ENCODE peak calls at places on chromosomes 16 and 17, in eight cellular contexts. W is A673, T is HepG2, K is heart right ventricle, M is lower leg skin, F is breast epithelium, S is heart left ventricle, L is retinal pigment epithelial cell. Z is an unnamed sample.

GRCh38 chr17:29593546-29594440 is 861 bp downstream of the ANKRD13B start:
- DNase-seq in M (no peak), T (no peak), L (no peak), W (peak), K (peak), S (peak), F (no peak), Z (no peak)

GRCh38 chr17:44110823-44111633 is 12.4 kb downstream of the HDAC5 start:
- DNase-seq in S (peak), T (peak), F (peak), W (peak), M (peak), L (peak), K (peak), Z (peak)

GRCh38 chr17:46916211-46916610 is 6.7 kb upstream of the GOSR2 start:
- DNase-seq in T (no peak), K (no peak), L (no peak), M (no peak), S (no peak), W (no peak), F (no peak), Z (no peak)

GRCh38 chr16:68083861-68084503 is 1.2 kb upstream of the NFATC3 start:
- DNase-seq in F (no peak), S (no peak), L (no peak), T (peak), W (no peak), K (no peak), M (no peak), Z (peak)

GRCh38 chr17:76452102-76452645 is 778 bp downstream of the UBE2O start:
- DNase-seq in K (no peak), M (no peak), S (no peak), F (no peak), L (no peak), T (no peak), W (no peak), Z (no peak)

GRCh38 chr17:68566145-68566738 is 34.9 kb downstream of the FAM20A start:
- DNase-seq in F (no peak), T (no peak), L (no peak), W (no peak), K (no peak), S (no peak), M (no peak), Z (no peak)

GRCh38 chr17:64120159-64120558 is 9.8 kb downstream of the ERN1 start:
- DNase-seq in T (peak), F (no peak), K (no peak), S (no peak), L (no peak), M (no peak), W (peak), Z (no peak)

GRCh38 chr17:17868637-17869522 is 32.1 kb upstream of the SREBF1 start:
- DNase-seq in F (no peak), L (no peak), W (peak), M (no peak), K (no peak), T (no peak), S (no peak), Z (peak)

GRCh38 chr16:78230832-78231231 is 131.4 kb downstream of the WWOX start:
- DNase-seq in M (no peak), L (no peak), T (no peak), W (peak), S (no peak), K (no peak), F (no peak), Z (no peak)

GRCh38 chr17:68107373-68107772 is 71.8 kb downstream of the KPNA2 start:
- DNase-seq in T (no peak), M (no peak), L (no peak), F (no peak), K (no peak), S (no peak), W (no peak), Z (no peak)

GRCh38 chr17:15490634-15491261 is 23.3 kb upstream of the CDRT4 start:
- DNase-seq in T (no peak), F (no peak), S (peak), W (peak), K (peak), M (peak), L (peak), Z (peak)

GRCh38 chr16:875182-876040 is 74.9 kb upstream of the GNG13 start:
- DNase-seq in S (peak), K (peak), L (no peak), T (no peak), F (no peak), M (no peak), W (no peak), Z (no peak)

GRCh38 chr16:89374393-89374948 is 115.9 kb downstream of the ANKRD11 start:
- DNase-seq in W (no peak), M (no peak), K (no peak), T (no peak), L (peak), S (no peak), F (no peak), Z (no peak)
- TF ChIP-seq CTCF in W (no peak), M (no peak), K (peak), T (peak), L (peak), S (no peak), F (no peak), Z (peak)

GRCh38 chr16:27776556-27776955 is 226.6 kb downstream of the KATNIP start:
- DNase-seq in S (no peak), T (no peak), F (no peak), K (no peak), M (no peak), L (no peak), W (no peak), Z (no peak)
- H3K4me3 ChIP-seq in S (no peak), T (no peak), F (no peak), K (no peak), M (no peak), L (no peak), W (no peak), Z (no peak)

DNA sequence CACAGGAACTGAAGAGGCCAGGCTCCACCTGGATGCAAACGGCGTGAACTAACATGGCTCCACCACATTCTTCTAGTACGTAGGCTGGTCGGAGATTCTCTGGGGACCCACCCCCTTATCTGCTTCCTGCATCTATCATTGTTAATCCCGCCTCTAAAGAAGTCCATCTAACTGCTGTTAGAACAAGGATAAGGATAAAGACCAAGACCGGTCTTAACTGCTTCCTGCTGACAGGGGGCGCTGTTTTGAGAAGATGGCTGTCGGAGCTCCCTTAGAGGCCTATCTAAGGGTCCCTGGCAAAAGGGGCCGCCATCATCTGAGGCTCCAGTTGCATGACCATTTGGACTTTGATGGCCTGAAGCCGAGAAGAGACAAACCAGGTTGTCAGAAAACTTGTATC is 25.8 kb upstream of the TNFSF12 start:
- DNase-seq in S (no peak), T (peak), F (no peak), M (no peak), L (no peak), K (no peak), W (peak), Z (peak)
- TF ChIP-seq CTCF in S (peak), T (peak), F (peak), M (no peak), L (peak), K (peak), W (peak), Z (peak)

DNA sequence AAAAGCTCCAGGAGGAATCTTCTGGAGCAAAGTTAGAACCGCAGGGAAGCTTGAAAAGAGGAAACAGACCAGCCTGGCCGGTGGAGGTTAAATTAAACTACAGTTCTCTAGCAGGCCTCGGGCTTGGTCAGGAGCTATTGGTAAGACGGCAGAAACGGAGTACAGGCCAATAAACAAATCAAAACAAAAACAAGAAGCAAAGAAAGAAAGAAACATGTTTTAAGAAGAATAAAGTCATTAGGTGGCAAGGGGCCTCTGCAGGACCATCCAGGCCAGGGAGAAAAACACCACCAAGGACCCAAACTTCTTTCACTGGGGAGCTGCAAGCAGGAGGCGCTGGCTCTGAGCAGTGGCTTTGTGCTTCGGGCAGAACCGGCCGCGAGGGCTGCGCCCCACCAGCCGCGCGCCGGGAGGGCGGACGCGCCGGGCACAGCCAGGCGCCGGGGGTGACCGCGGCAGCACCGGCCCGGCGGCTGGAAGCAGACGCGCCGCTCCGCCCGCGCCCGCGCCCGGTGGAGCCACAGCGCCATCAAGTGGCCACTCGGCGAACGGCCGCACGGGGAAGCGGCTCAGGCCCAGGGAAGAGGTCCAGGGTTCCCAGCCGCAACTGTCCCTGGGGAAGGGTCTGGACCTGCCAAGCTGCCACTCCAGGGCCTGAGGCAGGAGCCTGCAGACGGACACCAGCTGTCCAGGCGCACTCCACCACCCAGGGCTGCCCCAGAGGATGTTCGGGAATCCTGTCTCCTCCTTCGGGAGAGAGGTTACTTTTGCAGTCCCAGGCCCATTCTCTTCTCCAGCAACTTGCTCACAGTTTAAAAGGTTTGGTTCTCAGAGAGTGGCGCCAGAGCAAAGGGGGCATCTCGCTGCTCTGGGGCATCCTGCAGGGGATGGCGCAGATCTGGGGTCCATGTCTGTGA is 419.4 kb downstream of the SOX9 start:
- DNase-seq in F (peak), T (peak), W (peak), L (no peak), S (peak), K (peak), M (peak), Z (peak)
- H3K4me3 ChIP-seq in F (no peak), T (no peak), W (peak), L (no peak), S (no peak), K (no peak), M (no peak), Z (no peak)

DNA sequence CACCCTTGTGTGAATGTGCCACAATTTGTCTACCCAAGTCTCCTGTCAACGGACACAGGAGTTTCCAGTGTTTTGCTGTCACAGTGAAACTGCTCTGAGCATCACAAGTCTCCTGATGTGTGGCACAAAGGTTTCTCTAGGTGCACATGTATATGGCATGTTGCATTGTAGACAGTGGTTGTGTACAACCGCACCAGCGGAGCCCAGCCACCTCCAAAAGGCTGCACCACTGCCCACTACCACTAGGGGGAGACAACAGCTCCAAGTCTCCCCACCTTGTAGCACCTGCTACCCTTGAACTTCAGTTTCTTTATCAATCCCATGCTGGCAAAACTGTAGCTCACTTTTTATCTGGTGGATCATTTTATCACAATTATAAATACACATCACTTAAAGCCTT is 95.5 kb upstream of the ZNF469 start:
- DNase-seq in W (no peak), S (no peak), M (no peak), F (no peak), T (peak), L (no peak), K (no peak), Z (peak)
- TF ChIP-seq CTCF in W (peak), S (peak), M (no peak), F (peak), T (peak), L (peak), K (peak), Z (peak)

GRCh38 chr17:75131278-75132017 is at the start of gene NT5C:
- DNase-seq in M (peak), F (peak), W (peak), K (peak), T (peak), L (no peak), S (peak), Z (peak)

GRCh38 chr17:75130632-75131277 is 787 bp downstream of the NT5C start:
- DNase-seq in M (peak), T (peak), W (peak), L (no peak), S (no peak), K (no peak), F (no peak), Z (peak)

GRCh38 chr17:75128694-75129505 is 2.6 kb downstream of the NT5C start:
- DNase-seq in T (no peak), S (no peak), F (no peak), L (no peak), W (no peak), M (no peak), K (no peak), Z (no peak)

GRCh38 chr17:75129576-75129975 is 2.0 kb downstream of the NT5C start:
- DNase-seq in T (no peak), W (no peak), F (no peak), L (no peak), K (no peak), S (no peak), M (no peak), Z (no peak)

DNA sequence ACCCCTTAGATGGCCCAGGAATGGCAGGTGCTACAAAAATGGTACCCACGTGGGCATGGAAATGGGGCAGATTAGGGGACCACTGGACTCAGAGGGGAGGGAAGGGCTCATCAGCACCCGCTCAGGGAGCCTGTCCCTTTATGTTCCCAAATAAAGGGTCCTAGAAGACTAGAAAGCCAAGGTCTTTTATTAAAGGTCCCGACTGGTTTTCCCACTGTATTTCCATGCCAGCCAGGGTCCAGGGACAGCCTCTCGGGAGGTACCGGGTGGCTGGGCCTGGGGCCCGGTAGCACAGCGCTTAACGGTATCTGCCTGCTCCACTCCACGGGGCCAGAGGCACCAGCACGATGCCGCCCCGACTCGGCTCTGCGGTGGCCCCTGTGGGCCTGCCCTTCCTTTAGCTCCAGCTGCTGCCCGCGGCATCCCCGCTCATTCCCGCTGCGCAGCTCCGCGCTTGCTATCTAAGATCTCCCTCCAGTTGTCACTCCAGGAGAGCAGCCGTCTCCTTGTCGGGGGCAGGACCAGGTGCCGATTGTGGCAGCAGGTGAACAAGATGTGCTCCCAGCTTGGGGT is 1.4 kb downstream of the NT5C start:
- DNase-seq in L (no peak), M (no peak), K (no peak), W (no peak), F (no peak), T (no peak), S (no peak), Z (no peak)
- H3K4me3 ChIP-seq in L (peak), M (no peak), K (no peak), W (peak), F (no peak), T (peak), S (peak), Z (peak)

GRCh38 chr16:11968577-11968976 is 3.6 kb downstream of the TNFRSF17 start:
- DNase-seq in M (no peak), K (no peak), S (no peak), L (no peak), T (no peak), F (no peak), W (no peak), Z (no peak)

GRCh38 chr16:11967195-11967911 is 2.3 kb downstream of the TNFRSF17 start:
- DNase-seq in S (no peak), L (no peak), F (no peak), T (no peak), M (no peak), W (no peak), K (no peak), Z (no peak)

GRCh38 chr16:11976850-11977205 is 294 bp downstream of the SNX29 start:
- DNase-seq in M (no peak), W (no peak), T (no peak), F (no peak), S (no peak), K (no peak), L (no peak), Z (no peak)

GRCh38 chr16:11973065-11973464 is 3.5 kb upstream of the SNX29 start:
- DNase-seq in T (no peak), W (no peak), K (no peak), M (no peak), L (no peak), F (no peak), S (no peak), Z (no peak)

GRCh38 chr16:11972128-11972527 is 4.4 kb upstream of the SNX29 start:
- DNase-seq in T (peak), W (peak), M (no peak), L (no peak), S (no peak), F (no peak), K (no peak), Z (no peak)
- TF ChIP-seq CTCF in T (peak), W (peak), M (no peak), L (peak), S (no peak), F (peak), K (peak), Z (no peak)

GRCh38 chr17:55241097-55241496 is 23.7 kb upstream of the HLF start:
- DNase-seq in F (no peak), S (no peak), W (no peak), M (no peak), T (no peak), K (no peak), L (no peak), Z (no peak)

GRCh38 chr17:55238197-55238930 is 26.4 kb upstream of the HLF start:
- DNase-seq in K (peak), T (peak), M (peak), S (peak), F (peak), L (peak), W (peak), Z (peak)

GRCh38 chr17:55238931-55239297 is 25.8 kb upstream of the HLF start:
- DNase-seq in M (no peak), S (no peak), F (no peak), T (peak), L (no peak), K (no peak), W (peak), Z (peak)

GRCh38 chr17:55237268-55237667 is 27.5 kb upstream of the HLF start:
- DNase-seq in T (no peak), W (peak), L (no peak), S (no peak), K (no peak), M (no peak), F (no peak), Z (peak)

DNA sequence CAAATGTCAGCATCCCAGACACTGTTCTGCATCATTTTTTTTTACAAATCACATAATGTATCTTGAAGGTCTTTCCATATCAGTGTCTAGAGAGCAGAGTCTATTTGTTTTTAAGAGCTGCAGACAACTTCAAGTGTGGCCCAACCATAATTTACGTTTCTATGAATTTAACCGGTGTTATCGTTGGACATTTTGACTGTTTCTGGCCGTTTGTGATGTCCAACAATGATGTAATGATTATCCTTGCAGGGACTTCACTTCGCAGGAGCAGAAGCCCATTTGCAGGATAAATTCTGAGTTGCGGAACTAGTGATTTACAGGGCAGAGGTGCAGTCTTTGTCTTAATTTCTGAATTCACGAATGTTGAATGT is 26.9 kb upstream of the HLF start:
- DNase-seq in S (no peak), L (no peak), T (no peak), M (no peak), F (no peak), W (no peak), K (no peak), Z (no peak)
- H3K4me3 ChIP-seq in S (peak), L (peak), T (no peak), M (peak), F (peak), W (peak), K (peak), Z (peak)

DNA sequence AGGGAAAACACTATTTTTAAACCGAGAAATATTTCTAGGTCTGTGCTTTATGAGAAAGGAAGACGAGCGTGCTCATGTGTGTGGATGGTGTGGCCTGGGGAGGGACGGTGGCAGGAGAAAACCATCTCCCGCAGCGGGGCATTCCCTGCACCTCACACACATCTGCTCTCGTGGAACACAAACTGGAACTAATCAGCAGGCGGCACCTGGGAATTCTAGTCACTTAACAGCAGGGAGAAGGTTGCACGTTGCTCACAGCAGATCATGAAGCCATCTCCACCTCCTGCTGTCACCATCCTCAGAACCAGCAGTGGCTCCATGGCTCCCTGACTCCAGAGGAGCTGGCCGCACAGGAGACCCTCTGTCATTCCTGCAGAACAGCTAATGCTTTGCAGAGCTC is 35.2 kb downstream of the ADCY9 start:
- DNase-seq in L (no peak), W (no peak), K (no peak), F (no peak), T (no peak), M (peak), S (no peak), Z (no peak)
- TF ChIP-seq CTCF in L (no peak), W (no peak), K (no peak), F (no peak), T (no peak), M (no peak), S (no peak), Z (no peak)